ENCODE peak calls at places on chromosome 11, in five cellular contexts. L is HCT116, Y is H1, R is HepG2, E is K562. F is an unnamed sample.

GRCh38 chr11:9626778-9627394 is 37.0 kb upstream of the SWAP70 start:
- DNase-seq in L (no peak), Y (peak; percentile 61), R (no peak), E (no peak), F (no peak)

GRCh38 chr11:125591659-125592304 is 870 bp upstream of the STT3A start:
- DNase-seq in L (no peak), Y (no peak), R (peak; percentile 10), E (peak; percentile 42), F (no peak)

GRCh38 chr11:110971110-110971509 is 258.9 kb upstream of the ARHGAP20 start:
- DNase-seq in L (no peak), Y (no peak), R (no peak), E (no peak), F (no peak)

GRCh38 chr11:8658210-8658968 is 24.1 kb downstream of the TRIM66 start:
- DNase-seq in L (no peak), Y (no peak), R (no peak), E (no peak), F (no peak)

GRCh38 chr11:34542085-34542484 is 28.5 kb upstream of the ELF5 start:
- DNase-seq in L (no peak), Y (no peak), R (no peak), E (no peak), F (no peak)

GRCh38 chr11:27977031-27977430 is 130.9 kb downstream of the KIF18A start:
- DNase-seq in L (peak; percentile 45), Y (no peak), R (no peak), E (no peak), F (no peak)

GRCh38 chr11:70532066-70532440 is 133.7 kb downstream of the CTTN start:
- DNase-seq in L (no peak), Y (no peak), R (no peak), E (no peak), F (no peak)

GRCh38 chr11:68988486-68988885 is 7.7 kb upstream of the MRGPRD start:
- DNase-seq in L (no peak), Y (no peak), R (no peak), E (no peak), F (no peak)

GRCh38 chr11:20342347-20343279 is 20.9 kb upstream of the HTATIP2 start:
- DNase-seq in L (no peak), Y (peak; percentile 72), R (peak; percentile 61), E (no peak), F (no peak)

GRCh38 chr11:63916837-63917684 is at the start of gene RCOR2:
- DNase-seq in L (no peak), Y (peak; percentile 88), R (peak; percentile 70), E (peak; percentile 92), F (no peak)

GRCh38 chr11:16881766-16882165 is 132.4 kb downstream of the PLEKHA7 start:
- DNase-seq in L (no peak), Y (no peak), R (no peak), E (no peak), F (no peak)

GRCh38 chr11:43756575-43756974 is 76.0 kb downstream of the HSD17B12 start:
- DNase-seq in L (no peak), Y (no peak), R (no peak), E (no peak), F (no peak)

GRCh38 chr11:844693-845644 is 2.3 kb downstream of the TSPAN4 start:
- DNase-seq in L (no peak), Y (peak; percentile 89), R (peak; percentile 88), E (peak; percentile 66), F (no peak)

GRCh38 chr11:84227970-84228369 is 941.8 kb upstream of the CCDC90B start:
- DNase-seq in L (no peak), Y (no peak), R (no peak), E (no peak), F (no peak)

GRCh38 chr11:3905080-3905953 is 49.9 kb downstream of the STIM1 start:
- DNase-seq in L (peak; percentile 34), Y (no peak), R (peak; percentile 98), E (peak; percentile 40), F (no peak)

GRCh38 chr11:50182486-50182885 is 149.8 kb downstream of the OR4C45 start:
- DNase-seq in L (no peak), Y (no peak), R (no peak), E (no peak), F (no peak)

GRCh38 chr11:45593992-45594391 is 71.4 kb downstream of the CHST1 start:
- DNase-seq in L (peak; percentile 39), Y (no peak), R (no peak), E (peak; percentile 62), F (no peak)

GRCh38 chr11:111155021-111155420 is 90.5 kb upstream of the POU2AF2 start:
- DNase-seq in L (no peak), Y (no peak), R (no peak), E (no peak), F (no peak)

GRCh38 chr11:61442616-61443015 is 12.7 kb downstream of the SDHAF2 start:
- DNase-seq in L (no peak), Y (no peak), R (no peak), E (no peak), F (no peak)

GRCh38 chr11:135001581-135001980 is 589.5 kb upstream of the B3GAT1 start:
- DNase-seq in L (no peak), Y (no peak), R (no peak), E (no peak), F (no peak)

GRCh38 chr11:106474274-106474673 is 396.8 kb downstream of the AASDHPPT start:
- DNase-seq in L (no peak), Y (no peak), R (no peak), E (no peak), F (no peak)

GRCh38 chr11:74710291-74710938 is 20.8 kb downstream of the CHRDL2 start:
- DNase-seq in L (no peak), Y (no peak), R (no peak), E (peak; percentile 45), F (no peak)

GRCh38 chr11:69463181-69463891 is 18.1 kb upstream of the LINC01488 start:
- DNase-seq in L (no peak), Y (no peak), R (peak; percentile 36), E (no peak), F (no peak)

GRCh38 chr11:1113405-1114201 is 38.9 kb downstream of the MUC2 start:
- DNase-seq in L (no peak), Y (peak; percentile 46), R (no peak), E (peak; percentile 56), F (no peak)

GRCh38 chr11:124934862-124935547 is 842 bp downstream of the HEPACAM start:
- DNase-seq in L (no peak), Y (no peak), R (peak; percentile 78), E (no peak), F (no peak)

GRCh38 chr11:104148074-104148473 is 15.9 kb downstream of the PDGFD start:
- DNase-seq in L (no peak), Y (no peak), R (no peak), E (no peak), F (no peak)

GRCh38 chr11:11587122-11587521 is 34.7 kb downstream of the GALNT18 start:
- DNase-seq in L (no peak), Y (peak; percentile 37), R (no peak), E (no peak), F (no peak)
- TF ChIP-seq SRF in L (no peak), Y (no peak), R (no peak), E (no peak), F (no peak)

DNA sequence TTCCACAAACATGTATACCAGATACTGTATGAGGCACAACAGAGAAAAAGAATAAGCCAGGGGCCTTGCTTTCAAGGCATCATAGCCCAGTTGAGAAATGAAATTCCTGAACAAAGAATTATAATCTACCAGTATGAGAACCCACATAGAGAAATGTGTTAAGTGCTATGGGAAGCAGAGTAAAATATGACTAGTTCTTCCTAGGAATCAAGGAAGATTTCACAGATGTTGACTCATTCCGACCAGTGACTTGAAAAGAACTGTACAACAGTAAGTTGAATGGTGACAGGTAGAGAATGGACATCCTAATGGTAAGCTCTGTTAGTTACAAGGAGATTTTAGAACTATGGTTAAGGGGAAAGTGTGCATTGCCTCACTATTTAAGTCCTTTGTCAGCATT is 102.6 kb downstream of the TRIM44 start:
- DNase-seq in L (no peak), Y (no peak), R (no peak), E (no peak), F (no peak)
- TF ChIP-seq SRF in L (no peak), Y (no peak), R (no peak), E (no peak), F (no peak)

DNA sequence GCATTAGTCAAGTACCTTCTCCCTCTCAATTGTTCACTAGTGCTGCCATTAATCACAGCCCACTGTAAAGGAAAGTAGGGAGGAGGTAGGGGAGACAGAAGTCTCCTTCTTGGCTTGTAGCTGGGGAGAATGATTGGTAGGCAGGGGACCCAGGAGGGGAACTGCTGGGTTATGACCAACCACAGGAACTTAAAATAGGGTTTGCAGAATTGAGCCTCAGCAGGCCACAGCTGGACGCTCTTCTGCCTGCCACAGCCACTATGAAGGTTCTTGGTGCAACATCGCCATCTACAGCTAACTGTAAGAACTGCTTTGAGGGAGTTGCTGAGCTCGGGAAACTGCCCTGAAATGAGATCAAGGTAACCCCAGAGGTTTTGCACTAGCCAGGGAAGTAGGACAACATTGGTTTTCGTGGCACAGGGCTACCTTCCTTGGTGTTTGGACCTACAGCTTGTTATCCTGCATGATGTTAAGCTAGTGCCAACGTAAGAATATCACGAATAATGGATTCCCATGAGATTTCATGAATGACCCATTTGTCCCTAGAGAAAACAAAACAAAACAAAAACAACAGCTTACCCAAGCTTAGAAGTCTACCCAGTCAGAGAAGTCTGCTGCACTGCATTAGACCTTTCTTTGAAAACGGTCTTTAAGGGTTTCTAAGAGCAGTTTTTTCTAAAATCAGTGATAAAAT is 787.1 kb upstream of the API5 start:
- DNase-seq in L (no peak), Y (peak; percentile 74), R (peak; percentile 41), E (peak; percentile 10), F (peak; percentile 5)
- TF ChIP-seq SRF in L (no peak), Y (no peak), R (no peak), E (no peak), F (no peak)

GRCh38 chr11:119366690-119367620 is 14.5 kb downstream of the USP2 start:
- DNase-seq in L (no peak), Y (no peak), R (no peak), E (no peak), F (no peak)

GRCh38 chr11:119363874-119364590 is 17.5 kb downstream of the USP2 start:
- DNase-seq in L (no peak), Y (peak; percentile 83), R (no peak), E (peak; percentile 94), F (no peak)

GRCh38 chr11:119363081-119363861 is 16.8 kb upstream of the MFRP start:
- DNase-seq in L (no peak), Y (no peak), R (no peak), E (no peak), F (no peak)

GRCh38 chr11:119362741-119363080 is 16.2 kb upstream of the MFRP start:
- DNase-seq in L (no peak), Y (no peak), R (no peak), E (no peak), F (no peak)

GRCh38 chr11:119365071-119365591 is 16.4 kb downstream of the USP2 start:
- DNase-seq in L (no peak), Y (no peak), R (no peak), E (no peak), F (no peak)
- TF ChIP-seq SRF in L (no peak), Y (no peak), R (no peak), E (no peak), F (no peak)

GRCh38 chr11:32874144-32874543 is 18.5 kb upstream of the QSER1 start:
- DNase-seq in L (no peak), Y (no peak), R (peak; percentile 37), E (no peak), F (no peak)

DNA sequence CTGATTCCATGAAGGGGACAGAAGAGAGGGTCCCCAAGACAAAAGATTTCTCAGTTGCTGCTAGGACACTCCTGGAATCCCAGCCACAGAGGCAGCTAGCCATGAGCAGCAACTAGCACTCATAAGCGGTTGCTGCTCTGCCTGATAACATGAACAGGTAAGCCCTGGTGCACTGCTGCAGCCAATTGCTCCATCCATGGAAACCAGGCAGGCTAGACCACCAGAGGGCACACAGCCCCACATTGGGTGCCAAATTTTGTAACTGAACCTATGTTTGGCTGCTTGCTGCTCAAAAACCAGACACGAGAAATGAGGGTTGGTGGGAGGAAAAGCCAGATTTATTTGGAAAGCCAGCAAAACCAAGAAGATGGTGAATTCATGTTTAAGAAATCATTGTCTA is 21.9 kb upstream of the QSER1 start:
- DNase-seq in L (no peak), Y (peak; percentile 74), R (no peak), E (peak; percentile 12), F (no peak)
- TF ChIP-seq SRF in L (no peak), Y (no peak), R (no peak), E (no peak), F (no peak)

F was measured in GM12878.